ENCODE peak calls at places on chromosome 10, in seven cellular contexts. S is colonic mucosa, I is nephron progenitor cell, L is bronchial epithelial cell, Y is B cell, R is left ventricle myocardium inferior, M is heart right ventricle. P is an unnamed sample.

GRCh38 chr10:101997803-101998202 is 58.2 kb downstream of the ARMH3 start:
- DNase-seq in S (no peak), I (no peak), L (no peak), Y (no peak), R (no peak), M (no peak), P (no peak)

GRCh38 chr10:21499910-21500577 is 25.4 kb downstream of the SKIDA1 start:
- DNase-seq in S (no peak), I (peak), L (no peak), Y (peak), R (peak), M (no peak), P (no peak)

GRCh38 chr10:24957624-24958435 is 5.4 kb upstream of the PRTFDC1 start:
- DNase-seq in S (no peak), I (no peak), L (peak), Y (no peak), R (no peak), M (peak), P (no peak)

GRCh38 chr10:74909665-74910064 is 83.3 kb downstream of the KAT6B start:
- DNase-seq in S (no peak), I (no peak), L (no peak), Y (no peak), R (no peak), M (no peak), P (no peak)

GRCh38 chr10:94524146-94524545 is 21.4 kb upstream of the HELLS start:
- DNase-seq in S (no peak), I (no peak), L (no peak), Y (no peak), R (no peak), M (no peak), P (no peak)

GRCh38 chr10:125428054-125428453 is 254.9 kb downstream of the TEX36 start:
- DNase-seq in S (no peak), I (no peak), L (no peak), Y (no peak), R (no peak), M (no peak), P (no peak)

GRCh38 chr10:13820591-13821377 is 234.0 kb downstream of the PRPF18 start:
- DNase-seq in S (no peak), I (peak), L (no peak), Y (no peak), R (peak), M (peak), P (no peak)

GRCh38 chr10:5479481-5480161 is 19.7 kb downstream of the CALML5 start:
- DNase-seq in S (no peak), I (no peak), L (no peak), Y (peak), R (no peak), M (no peak), P (no peak)

GRCh38 chr10:96619803-96620773 is 33.3 kb upstream of the TM9SF3 start:
- DNase-seq in S (peak), I (no peak), L (peak), Y (no peak), R (no peak), M (no peak), P (no peak)

GRCh38 chr10:32055478-32056135 is 618 bp downstream of the KIF5B start:
- DNase-seq in S (peak), I (peak), L (peak), Y (peak), R (peak), M (peak), P (peak)

GRCh38 chr10:24971374-24971773 is 19.0 kb upstream of the PRTFDC1 start:
- DNase-seq in S (no peak), I (no peak), L (no peak), Y (no peak), R (no peak), M (no peak), P (no peak)

GRCh38 chr10:88555190-88555894 is 27.8 kb downstream of the RNLS start:
- DNase-seq in S (no peak), I (no peak), L (peak), Y (no peak), R (no peak), M (peak), P (no peak)

GRCh38 chr10:90917231-90917967 is 3.5 kb downstream of the ANKRD1 start:
- DNase-seq in S (no peak), I (no peak), L (peak), Y (no peak), R (no peak), M (no peak), P (no peak)

GRCh38 chr10:99966306-99966705 is 43.4 kb downstream of the DNMBP start:
- DNase-seq in S (no peak), I (no peak), L (peak), Y (no peak), R (no peak), M (no peak), P (no peak)

GRCh38 chr10:69089638-69090599 is 2.0 kb downstream of the SRGN start:
- DNase-seq in S (peak), I (no peak), L (no peak), Y (no peak), R (no peak), M (peak), P (peak)

GRCh38 chr10:42690449-42691360 is 52.3 kb upstream of the ZNF33B start:
- DNase-seq in S (no peak), I (no peak), L (no peak), Y (no peak), R (no peak), M (no peak), P (no peak)

GRCh38 chr10:33193057-33193866 is 141.2 kb downstream of the NRP1 start:
- DNase-seq in S (peak), I (peak), L (peak), Y (peak), R (peak), M (peak), P (peak)

GRCh38 chr10:68501691-68502090 is 25.6 kb downstream of the SLC25A16 start:
- DNase-seq in S (no peak), I (no peak), L (no peak), Y (no peak), R (no peak), M (no peak), P (no peak)

GRCh38 chr10:26368463-26368862 is 69.7 kb upstream of the APBB1IP start:
- DNase-seq in S (no peak), I (no peak), L (no peak), Y (no peak), R (no peak), M (no peak), P (no peak)

GRCh38 chr10:69234447-69234846 is 14.3 kb downstream of the HKDC1 start:
- DNase-seq in S (no peak), I (no peak), L (no peak), Y (no peak), R (no peak), M (no peak), P (no peak)

GRCh38 chr10:90289037-90289436 is 568.8 kb downstream of the HTR7 start:
- DNase-seq in S (no peak), I (no peak), L (peak), Y (no peak), R (no peak), M (no peak), P (no peak)

GRCh38 chr10:125004571-125005311 is 62.8 kb downstream of the ZRANB1 start:
- DNase-seq in S (no peak), I (no peak), L (no peak), Y (no peak), R (no peak), M (peak), P (no peak)

GRCh38 chr10:5434017-5434753 is 21.8 kb downstream of the NET1 start:
- DNase-seq in S (no peak), I (no peak), L (peak), Y (no peak), R (no peak), M (no peak), P (no peak)

GRCh38 chr10:129770286-129770685 is 193.8 kb downstream of the EBF3 start:
- DNase-seq in S (peak), I (no peak), L (no peak), Y (no peak), R (no peak), M (no peak), P (peak)

DNA sequence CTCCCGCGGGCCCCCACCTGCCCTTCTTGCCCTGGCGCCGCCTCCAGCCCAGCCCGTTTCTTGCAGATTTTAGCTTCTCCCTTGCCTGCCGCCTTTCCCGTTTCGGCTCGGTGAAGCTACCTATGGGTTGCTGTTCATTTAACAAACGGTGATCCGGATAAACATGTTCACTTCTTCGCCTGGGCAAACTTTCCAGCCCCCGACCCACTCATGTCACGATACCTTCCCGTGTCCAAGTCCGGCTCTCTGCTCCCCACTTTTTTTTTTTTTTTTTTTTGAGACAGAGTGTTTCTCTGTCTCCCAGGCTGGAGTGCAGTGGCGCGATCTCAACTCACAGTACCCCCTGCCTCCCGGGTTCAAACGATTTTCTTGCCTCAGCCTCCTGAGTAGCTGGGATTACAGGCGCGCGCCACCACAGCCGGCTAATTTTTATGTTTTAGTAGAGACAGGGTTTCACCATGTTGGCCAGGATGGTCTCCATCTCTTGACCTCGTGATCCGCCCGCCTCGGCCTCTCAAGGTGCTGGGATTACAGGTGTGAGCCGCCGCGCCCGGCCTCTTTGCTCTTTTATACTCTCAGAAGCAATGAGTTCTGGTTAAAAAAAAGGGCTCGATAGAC is 959 bp upstream of the ZNF438 start:
- DNase-seq in S (no peak), I (no peak), L (no peak), Y (no peak), R (no peak), M (no peak), P (no peak)
- TF ChIP-seq CTCF in S (no peak), I (no peak), L (no peak), Y (no peak), R (no peak), M (no peak), P (no peak)

GRCh38 chr10:30176776-30177533 is 117.6 kb upstream of the JCAD start:
- DNase-seq in S (no peak), I (no peak), L (no peak), Y (no peak), R (no peak), M (no peak), P (no peak)
- TF ChIP-seq CTCF in S (no peak), I (no peak), L (no peak), Y (no peak), R (no peak), M (no peak), P (no peak)

GRCh38 chr10:12711344-12711708 is 290.2 kb downstream of the CCDC3 start:
- DNase-seq in S (no peak), I (no peak), L (no peak), Y (no peak), R (no peak), M (no peak), P (no peak)
- TF ChIP-seq CTCF in S (no peak), I (no peak), L (no peak), Y (peak), R (no peak), M (no peak), P (peak)

GRCh38 chr10:116654816-116655215 is 34.1 kb downstream of the PNLIPRP2 start:
- DNase-seq in S (no peak), I (no peak), L (no peak), Y (no peak), R (no peak), M (no peak), P (no peak)
- TF ChIP-seq CTCF in S (no peak), I (peak), L (peak), Y (no peak), R (no peak), M (no peak), P (no peak)

DNA sequence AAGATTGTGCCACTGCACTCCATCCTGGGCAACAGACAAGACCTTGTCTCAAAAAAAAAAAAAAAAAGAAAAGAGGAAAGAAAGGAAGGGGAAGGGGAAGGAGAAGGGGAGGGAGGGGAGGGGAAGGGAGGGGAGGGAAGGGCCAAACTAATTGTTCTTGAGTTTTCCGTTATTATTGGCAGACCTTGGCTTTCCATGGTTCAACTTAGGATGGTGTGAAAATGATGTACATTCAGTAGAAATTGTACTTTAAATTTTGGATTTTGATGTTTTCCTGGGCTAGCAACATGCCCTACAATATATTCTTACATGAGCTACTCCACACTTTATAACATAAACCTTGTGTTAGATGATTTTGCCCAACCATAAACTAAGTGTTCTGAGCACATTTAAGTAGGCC is 1.2 kb upstream of the TMEM72 start:
- DNase-seq in S (no peak), I (no peak), L (no peak), Y (no peak), R (no peak), M (no peak), P (no peak)
- TF ChIP-seq CTCF in S (no peak), I (no peak), L (no peak), Y (no peak), R (no peak), M (no peak), P (no peak)

DNA sequence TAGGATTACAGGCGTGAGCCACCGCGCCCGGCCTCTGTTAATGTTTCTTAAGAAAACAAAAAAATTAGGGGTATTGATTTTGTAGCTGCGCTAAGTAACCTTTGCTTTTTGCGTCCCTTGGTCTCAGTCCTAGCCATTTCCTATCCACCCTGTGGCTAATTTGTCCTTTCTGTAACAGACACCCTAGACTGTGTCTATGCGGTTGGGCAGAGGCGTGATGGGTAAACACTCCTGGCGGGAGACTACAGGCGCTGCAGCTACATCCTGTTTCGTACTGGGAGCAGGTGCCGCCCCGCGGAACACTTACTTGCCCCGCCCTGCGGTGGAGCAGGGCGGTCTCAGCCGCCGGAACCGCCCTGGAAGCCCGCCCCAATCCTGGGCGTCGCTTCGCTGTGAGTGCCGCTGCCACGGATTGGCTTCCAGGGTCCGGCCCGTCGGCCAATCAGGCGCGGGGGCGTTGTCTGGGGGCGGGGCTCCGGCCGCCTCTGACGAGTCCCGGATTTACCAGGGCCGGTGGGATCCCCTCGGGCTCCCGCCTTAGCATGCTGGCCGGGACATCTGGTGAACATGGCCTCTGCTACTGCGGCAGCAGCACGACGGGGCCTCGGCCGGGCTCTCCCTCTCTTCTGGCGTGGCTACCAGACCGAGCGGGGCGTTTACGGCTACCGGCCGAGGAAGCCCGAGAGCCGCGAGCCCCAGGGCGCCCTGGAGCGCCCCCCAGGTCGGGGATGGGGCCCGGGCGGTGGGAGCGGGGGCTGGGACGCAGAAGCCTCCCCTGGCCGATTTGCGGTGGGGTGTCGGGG is at the start of gene DHTKD1:
- DNase-seq in S (peak), I (peak), L (peak), Y (peak), R (peak), M (peak), P (peak)
- TF ChIP-seq CTCF in S (peak), I (peak), L (peak), Y (peak), R (peak), M (peak), P (no peak)

DNA sequence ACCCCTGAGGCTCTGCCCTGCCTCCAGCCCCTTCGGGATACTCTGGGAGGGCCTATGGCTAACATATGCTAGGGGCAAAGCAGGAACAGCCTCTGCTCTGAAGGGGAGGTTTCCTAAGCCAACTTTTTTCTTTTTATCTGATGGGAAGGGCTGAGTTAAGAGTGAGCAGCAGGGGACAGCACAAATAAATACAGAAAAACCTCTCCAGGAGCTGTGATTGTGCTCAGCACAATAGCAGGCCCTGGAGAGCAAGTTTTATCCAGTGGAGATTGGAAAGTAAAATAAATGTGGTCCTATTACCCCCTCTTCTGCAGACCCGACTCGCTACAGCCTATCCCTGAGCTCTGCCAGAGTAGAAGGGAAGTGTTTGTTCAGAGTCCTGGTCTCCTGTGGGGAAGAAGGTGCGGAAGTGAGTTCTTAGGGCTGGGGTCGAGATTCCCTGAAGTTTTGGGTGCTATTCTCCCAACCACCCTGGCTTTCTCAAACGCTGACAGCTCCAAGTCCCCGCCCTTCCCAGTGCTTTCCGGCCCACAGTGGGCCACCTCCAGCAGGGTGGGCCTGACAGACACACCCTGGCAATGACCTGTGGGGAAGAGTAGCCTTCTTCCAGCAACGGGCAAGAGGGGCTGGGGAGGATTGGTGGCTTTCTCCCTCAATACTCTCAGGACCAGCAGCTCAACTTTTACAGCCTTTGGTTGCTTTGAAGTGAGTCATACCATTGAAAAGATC is 23.0 kb upstream of the AFAP1L2 start:
- DNase-seq in S (no peak), I (no peak), L (no peak), Y (no peak), R (no peak), M (no peak), P (no peak)
- TF ChIP-seq CTCF in S (no peak), I (no peak), L (no peak), Y (no peak), R (peak), M (no peak), P (no peak)

DNA sequence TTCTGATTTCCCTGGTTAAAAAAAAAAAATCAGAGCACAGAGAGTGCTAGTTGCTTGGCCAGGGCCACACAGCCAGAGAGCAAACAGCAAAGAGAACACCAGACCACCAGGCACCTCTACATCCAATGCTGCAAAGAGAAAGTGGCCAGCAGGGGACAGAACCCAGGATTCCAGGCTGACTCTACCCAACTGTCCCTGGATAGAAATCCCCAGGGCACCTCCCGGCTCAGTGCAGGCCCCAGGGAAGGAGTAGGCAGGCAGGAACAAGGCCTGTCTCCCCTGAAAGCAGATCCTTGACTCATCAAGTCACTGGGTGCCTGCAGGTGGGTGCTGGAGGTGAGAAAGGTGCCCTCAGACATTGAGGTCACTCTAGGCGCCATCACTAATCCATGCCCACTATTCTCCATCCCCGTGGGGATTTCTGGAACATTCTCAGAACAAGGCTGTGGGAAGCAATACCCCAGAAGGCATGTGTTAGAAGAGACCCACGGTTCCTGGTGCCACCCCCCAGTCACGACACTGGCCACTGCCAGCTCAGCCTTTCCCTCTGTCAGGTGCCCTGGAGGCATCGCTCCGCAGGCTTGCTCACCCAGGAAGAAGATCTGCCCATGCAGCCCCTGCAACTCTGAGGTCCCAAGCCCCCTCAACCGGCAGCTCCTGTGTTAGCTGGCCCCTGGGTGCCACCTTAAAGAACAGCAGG is 154.8 kb downstream of the GRID1 start:
- DNase-seq in S (no peak), I (no peak), L (no peak), Y (no peak), R (no peak), M (no peak), P (no peak)
- TF ChIP-seq CTCF in S (no peak), I (no peak), L (no peak), Y (no peak), R (no peak), M (no peak), P (no peak)

GRCh38 chr10:103659674-103660363 is 166.3 kb downstream of the NEURL1 start:
- DNase-seq in S (peak), I (peak), L (no peak), Y (peak), R (peak), M (peak), P (peak)
- TF ChIP-seq CTCF in S (no peak), I (no peak), L (peak), Y (no peak), R (no peak), M (no peak), P (no peak)